ENCODE peak calls at places on chromosomes 16 and 17, in four cellular contexts. U, E, Z and R are unnamed samples. For H3K27me3, the result is how much of the 10 kb centered on the place peaks cover.

GRCh38 chr17:9026741-9027140 is 5.4 kb downstream of the NTN1 start:
- DNase-seq in Z (no peak), U (no peak), E (no peak), R (no peak)

GRCh38 chr16:24540575-24541240 is 1.3 kb downstream of the RBBP6 start:
- DNase-seq in Z (no peak), U (no peak), E (no peak), R (peak)

GRCh38 chr17:41864837-41865595 is at the start of gene KLHL11:
- DNase-seq in E (peak), Z (peak), U (peak), R (peak)

GRCh38 chr17:42647778-42648177 is 11.3 kb upstream of the TUBG2 start:
- DNase-seq in Z (no peak), U (no peak), E (no peak), R (no peak)

GRCh38 chr16:86343111-86343642 is 167.2 kb upstream of the FOXF1 start:
- DNase-seq in Z (peak), U (peak), E (no peak), R (no peak)

GRCh38 chr16:73000020-73000906 is 47.7 kb downstream of the ZFHX3 start:
- DNase-seq in E (no peak), Z (no peak), U (peak), R (peak)

GRCh38 chr17:2964370-2964769 is 99.0 kb downstream of the OR1D5 start:
- DNase-seq in Z (no peak), U (no peak), E (no peak), R (no peak)

GRCh38 chr16:57551057-57551456 is 8.6 kb downstream of the ADGRG5 start:
- DNase-seq in Z (no peak), U (no peak), E (no peak), R (no peak)

GRCh38 chr17:9529033-9529748 is 46.4 kb downstream of the STX8 start:
- DNase-seq in U (no peak), E (no peak), Z (no peak), R (peak)

GRCh38 chr17:36817483-36818048 is 119.7 kb upstream of the LHX1 start:
- DNase-seq in U (no peak), Z (no peak), E (no peak), R (no peak)

GRCh38 chr16:51431517-51432241 is 280.6 kb upstream of the SALL1 start:
- DNase-seq in Z (no peak), U (no peak), E (peak), R (peak)

GRCh38 chr17:5583426-5584382 is 605 bp downstream of the NLRP1 start:
- DNase-seq in E (peak), Z (no peak), U (no peak), R (peak)

GRCh38 chr16:50842589-50842988 is 100.7 kb downstream of the CYLD start:
- DNase-seq in U (no peak), E (no peak), Z (no peak), R (no peak)

GRCh38 chr16:72013389-72013788 is 4.8 kb downstream of the DHODH start:
- DNase-seq in Z (no peak), E (peak), U (no peak), R (peak)

GRCh38 chr17:73271078-73271477 is 9.4 kb upstream of the CPSF4L start:
- DNase-seq in Z (no peak), U (no peak), E (peak), R (peak)

GRCh38 chr16:53417976-53418375 is 16.3 kb upstream of the RBL2 start:
- DNase-seq in U (no peak), E (no peak), Z (no peak), R (no peak)

GRCh38 chr16:71927787-71928186 is 32.5 kb downstream of the IST1 start:
- DNase-seq in E (no peak), U (no peak), Z (no peak), R (no peak)

GRCh38 chr17:77281024-77281903 is 140.5 kb downstream of the SEC14L1 start:
- DNase-seq in E (no peak), Z (no peak), U (peak), R (peak)

GRCh38 chr17:70060415-70060814 is 14.6 kb upstream of the KCNJ16 start:
- DNase-seq in E (no peak), Z (no peak), U (no peak), R (no peak)

DNA sequence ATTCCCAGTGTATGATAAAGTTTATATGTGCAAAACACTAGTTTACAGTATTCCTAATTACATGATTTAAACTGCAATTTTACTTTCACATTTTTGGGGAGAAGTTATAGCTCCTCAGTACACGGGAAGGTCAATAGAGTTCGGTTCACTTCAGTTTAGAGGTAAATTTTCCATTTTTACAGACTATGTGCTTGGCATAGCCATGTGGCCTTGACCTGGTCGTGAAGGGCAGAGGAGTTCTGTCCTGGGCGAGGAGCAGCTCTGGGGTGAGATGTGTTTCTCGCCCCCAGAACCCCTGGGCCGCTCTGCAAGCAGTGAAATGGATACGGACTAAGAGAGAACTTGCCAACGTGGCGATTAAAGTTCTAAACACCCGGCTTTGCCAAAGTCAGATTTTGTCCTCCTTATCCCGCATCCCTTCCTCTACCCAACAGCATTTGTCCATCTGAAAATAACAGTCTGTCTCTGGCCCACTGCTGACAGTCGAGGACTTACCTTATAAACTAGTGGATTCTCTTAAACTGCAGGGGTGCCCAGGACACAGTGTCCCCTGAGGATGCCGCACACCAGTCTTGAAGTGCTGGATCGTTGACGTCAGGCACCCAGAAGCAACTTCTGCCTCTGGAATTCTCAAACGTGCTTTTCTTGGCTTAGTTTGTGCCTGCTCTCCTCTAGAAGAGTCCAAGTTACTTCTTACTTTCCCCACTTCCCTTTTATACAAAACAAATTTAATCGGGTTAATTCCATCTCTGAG is 1.5 kb upstream of the SIAH1 start:
- DNase-seq in Z (no peak), U (no peak), E (no peak), R (no peak)
- H3K27me3 ChIP-seq in Z (under half), U (under half), E (under half), R (under half)

GRCh38 chr17:45893725-45894021 is 681 bp upstream of the MAPT start:
- DNase-seq in U (no peak), Z (no peak), E (no peak), R (no peak)

GRCh38 chr17:45896803-45897693 is 2.7 kb downstream of the MAPT start:
- DNase-seq in E (no peak), Z (no peak), U (no peak), R (no peak)

GRCh38 chr17:45895304-45895968 is 1.1 kb downstream of the MAPT start:
- DNase-seq in E (peak), Z (no peak), U (no peak), R (no peak)

GRCh38 chr17:45894022-45894784 is at the start of gene MAPT:
- DNase-seq in U (peak), Z (peak), E (peak), R (peak)

DNA sequence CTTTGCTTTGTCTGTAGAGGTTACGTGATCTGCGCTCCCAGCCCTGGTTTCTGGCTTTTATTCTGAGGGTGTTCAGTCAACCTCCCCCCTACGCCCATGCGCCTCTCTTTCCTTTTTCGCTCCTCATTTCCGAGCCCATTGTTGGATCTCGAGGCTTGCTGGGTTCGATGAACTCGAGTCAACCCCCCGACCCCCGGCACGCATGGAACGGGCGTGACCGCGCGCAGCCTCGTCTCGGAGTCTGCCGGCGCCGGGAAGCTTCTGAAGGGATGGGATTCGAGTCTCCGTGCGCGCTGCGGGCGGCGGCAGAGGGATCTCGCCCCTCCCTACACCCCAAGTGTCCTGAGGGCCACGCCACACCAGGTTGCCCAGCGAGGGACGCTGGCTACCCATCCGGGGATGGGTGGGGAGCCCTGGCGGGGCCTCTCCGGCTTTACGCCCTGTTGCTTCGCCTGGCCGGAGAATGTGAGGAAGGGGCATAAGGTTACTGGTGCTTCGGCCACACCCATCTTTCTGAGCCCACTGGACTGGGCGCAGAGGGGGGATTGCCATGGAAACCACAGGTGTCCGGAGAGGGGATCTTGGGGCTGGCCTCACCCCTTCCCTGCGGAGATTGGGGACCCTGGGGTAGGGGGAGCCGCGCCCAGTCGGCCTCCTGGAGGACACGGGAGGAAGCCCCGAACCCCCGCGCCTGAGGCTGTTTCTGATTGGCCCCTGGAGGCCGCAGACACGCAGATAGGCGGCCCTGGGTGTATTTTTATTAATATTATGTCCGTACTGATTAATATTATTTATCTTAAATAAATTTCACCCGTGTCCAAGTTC is 1.8 kb downstream of the MAPT start:
- DNase-seq in E (no peak), Z (no peak), U (no peak), R (no peak)
- H3K27me3 ChIP-seq in E (half or more), Z (under half), U (under half), R (under half)

GRCh38 chr17:29010129-29010528 is 4.3 kb upstream of the SEZ6 start:
- DNase-seq in U (no peak), Z (no peak), E (no peak), R (no peak)

GRCh38 chr17:29008591-29008990 is 2.8 kb upstream of the SEZ6 start:
- DNase-seq in U (no peak), Z (no peak), E (no peak), R (no peak)

GRCh38 chr17:29005936-29006438 is at the start of gene SEZ6:
- DNase-seq in Z (no peak), E (no peak), U (no peak), R (no peak)

GRCh38 chr17:29005562-29005887 is 308 bp downstream of the SEZ6 start:
- DNase-seq in E (no peak), U (no peak), Z (no peak), R (no peak)

GRCh38 chr17:29007456-29008455 is 1.9 kb upstream of the SEZ6 start:
- DNase-seq in E (peak), Z (no peak), U (no peak), R (peak)
- H3K27me3 ChIP-seq in E (half or more), Z (under half), U (under half), R (under half)

DNA sequence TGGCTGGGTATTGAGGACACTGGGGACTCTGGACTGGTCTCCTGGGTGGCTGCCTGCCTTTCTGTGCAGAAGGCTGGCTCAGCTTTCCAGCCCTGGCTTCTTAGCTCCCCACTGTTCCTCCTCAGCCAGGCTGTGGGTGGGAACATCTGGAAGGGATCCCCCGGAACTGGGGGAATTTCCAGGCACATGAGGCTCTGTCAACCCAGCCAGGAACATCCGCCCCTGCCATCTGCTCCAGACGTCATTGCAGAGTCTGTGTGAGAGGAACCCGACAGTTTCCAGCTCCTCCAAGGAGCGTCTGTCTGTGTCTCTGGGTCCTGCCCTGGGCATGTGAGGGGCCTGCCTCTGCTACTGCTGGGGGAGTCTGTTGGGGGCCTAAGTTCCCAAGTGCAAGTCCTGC is 36.2 kb upstream of the CRHR1 start:
- DNase-seq in E (no peak), Z (no peak), U (peak), R (no peak)
- H3K27me3 ChIP-seq in E (under half), Z (under half), U (under half), R (under half)

GRCh38 chr17:50207318-50207717 is 5.9 kb upstream of the COL1A1 start:
- DNase-seq in Z (no peak), E (no peak), U (peak), R (no peak)
- H3K27me3 ChIP-seq in Z (under half), E (under half), U (under half), R (under half)

DNA sequence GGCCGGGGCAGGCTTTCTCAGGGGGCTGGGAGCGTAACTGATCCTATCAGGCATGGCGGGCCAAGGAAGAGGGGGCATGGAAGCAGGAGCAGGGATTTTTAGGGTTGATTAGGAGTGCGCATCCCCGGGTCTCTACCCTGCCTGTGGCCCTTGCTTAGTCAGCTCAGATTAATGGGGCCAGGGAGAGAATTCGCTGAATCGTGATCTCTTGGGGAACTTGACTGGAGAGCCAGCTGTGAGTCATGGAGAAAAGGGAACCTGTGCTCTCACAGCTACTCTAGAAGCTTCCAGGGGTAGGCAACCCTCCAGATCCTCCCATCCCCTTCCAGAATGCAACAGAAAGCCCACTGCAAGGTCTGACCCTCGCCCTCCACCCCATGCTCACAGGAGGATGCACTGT is 3.6 kb downstream of the FOXN1 start:
- DNase-seq in E (no peak), U (no peak), Z (no peak), R (peak)
- H3K27me3 ChIP-seq in E (under half), U (under half), Z (under half), R (under half)

GRCh38 chr16:179431-179830 is 828 bp upstream of the HBQ1 start:
- DNase-seq in Z (no peak), E (no peak), U (no peak), R (no peak)
- H3K27me3 ChIP-seq in Z (under half), E (half or more), U (under half), R (under half)

GRCh38 chr17:44967026-44967906 is 837 bp downstream of the C1QL1 start:
- DNase-seq in U (no peak), E (no peak), Z (no peak), R (no peak)
- H3K27me3 ChIP-seq in U (under half), E (half or more), Z (under half), R (under half)